ENCODE peak calls at places on chromosomes 16 and 17, in five cellular contexts. C, L, N, G and M are unnamed samples.

GRCh38 chr16:56583351-56583910 is 5.9 kb upstream of the MT3 start:
- DNase-seq in C (no peak), L (no peak), N (no peak), G (no peak), M (no peak)

GRCh38 chr17:70060415-70060814 is 14.6 kb upstream of the KCNJ16 start:
- DNase-seq in C (no peak), L (peak), N (peak), G (no peak), M (no peak)

GRCh38 chr16:11788914-11789313 is 8.1 kb downstream of the ZC3H7A start:
- DNase-seq in C (no peak), L (no peak), N (no peak), G (no peak), M (no peak)

GRCh38 chr16:73768786-73769203 is 527.8 kb upstream of the PSMD7 start:
- DNase-seq in C (no peak), L (no peak), N (peak), G (no peak), M (peak)

GRCh38 chr17:6749519-6749918 is 6.3 kb upstream of the XAF1 start:
- DNase-seq in C (no peak), L (no peak), N (peak), G (no peak), M (no peak)

GRCh38 chr17:48647103-48647963 is 21.2 kb upstream of the HOXB9 start:
- DNase-seq in C (peak), L (no peak), N (no peak), G (no peak), M (peak)

GRCh38 chr17:44651228-44651627 is 5.0 kb upstream of the MEIOC start:
- DNase-seq in C (no peak), L (no peak), N (no peak), G (no peak), M (no peak)

GRCh38 chr16:72921620-72922019 is 126.3 kb downstream of the ZFHX3 start:
- DNase-seq in C (no peak), L (peak), N (peak), G (no peak), M (peak)

GRCh38 chr17:21396237-21396636 is 20.1 kb downstream of the KCNJ12 start:
- DNase-seq in C (no peak), L (no peak), N (no peak), G (no peak), M (no peak)

GRCh38 chr17:43663383-43663782 is 1.7 kb upstream of the MEOX1 start:
- DNase-seq in C (no peak), L (no peak), N (no peak), G (no peak), M (no peak)

GRCh38 chr17:43416998-43417891 is 18.5 kb downstream of the ARL4D start:
- DNase-seq in C (peak), L (peak), N (peak), G (no peak), M (peak)

GRCh38 chr16:71883193-71883848 is 661 bp downstream of the ZNF821 start:
- DNase-seq in C (peak), L (peak), N (no peak), G (no peak), M (peak)

GRCh38 chr17:48054238-48055185 is 6.4 kb downstream of the NFE2L1 start:
- DNase-seq in C (peak), L (peak), N (peak), G (peak), M (peak)

GRCh38 chr16:15521758-15522509 is 87.5 kb downstream of the BMERB1 start:
- DNase-seq in C (no peak), L (peak), N (peak), G (no peak), M (no peak)

GRCh38 chr16:81265658-81266451 is 27.4 kb downstream of the BCO1 start:
- DNase-seq in C (peak), L (peak), N (peak), G (no peak), M (peak)

GRCh38 chr17:8003594-8004181 is 1.3 kb downstream of the GUCY2D start:
- DNase-seq in C (no peak), L (no peak), N (no peak), G (no peak), M (no peak)

GRCh38 chr16:6611535-6611934 is 721.1 kb upstream of the RBFOX1 start:
- DNase-seq in C (no peak), L (no peak), N (no peak), G (no peak), M (no peak)

GRCh38 chr16:49492896-49493620 is 119.5 kb downstream of the C16orf78 start:
- DNase-seq in C (no peak), L (no peak), N (no peak), G (no peak), M (no peak)

GRCh38 chr16:2468142-2468724 is 2.9 kb upstream of the NTN3 start:
- DNase-seq in C (no peak), L (no peak), N (no peak), G (no peak), M (no peak)

GRCh38 chr17:27569257-27569722 is 61.7 kb upstream of the LGALS9 start:
- DNase-seq in C (peak), L (peak), N (no peak), G (peak), M (no peak)

GRCh38 chr16:14248791-14249190 is 177.7 kb downstream of the MRTFB start:
- DNase-seq in C (no peak), L (no peak), N (no peak), G (no peak), M (no peak)

GRCh38 chr17:41678907-41679739 is 9.6 kb upstream of the EIF1 start:
- DNase-seq in C (no peak), L (no peak), N (peak), G (no peak), M (no peak)

GRCh38 chr17:48575673-48576478 is 2.3 kb downstream of the HOXB4 start:
- DNase-seq in C (no peak), L (no peak), N (no peak), G (no peak), M (peak)

GRCh38 chr17:42392664-42393415 is 4.6 kb upstream of the STAT3 start:
- DNase-seq in C (no peak), L (no peak), N (no peak), G (no peak), M (no peak)